ENCODE peak calls at places on chromosome 11, in five cellular contexts. J is dermis blood vessel endothelial cell; C is uterus; L is stimulated activated naive B cell treated with anti-CD40 and anti-IgM and Interleukin-4, amounts not matched to agents 10 μg/mL and 1 μg/mL and 100 μg/mL, for 72 hours; G is SW480. Y is an unnamed sample.
A peak's percentile ranks its signal among the peaks of the same experiment; 100 is the strongest.

GRCh38 chr11:74726547-74727182 is 4.6 kb downstream of the CHRDL2 start:
- DNase-seq in L (peak; percentile 50), G (peak; percentile 79), J (peak; percentile 81), C (peak; percentile 81), Y (peak; percentile 66)

GRCh38 chr11:47208628-47209027 is 6.1 kb upstream of the DDB2 start:
- DNase-seq in C (no peak), L (no peak), J (no peak), G (no peak), Y (no peak)

GRCh38 chr11:76217653-76218160 is 11.4 kb upstream of the WNT11 start:
- DNase-seq in J (no peak), C (no peak), L (no peak), G (no peak), Y (no peak)

GRCh38 chr11:78727816-78728215 is 153.2 kb upstream of the NARS2 start:
- DNase-seq in J (no peak), G (no peak), C (no peak), L (no peak), Y (no peak)

GRCh38 chr11:73242291-73243092 is 24.4 kb downstream of the P2RY2 start:
- DNase-seq in J (peak; percentile 84), L (peak; percentile 69), C (peak; percentile 52), G (peak; percentile 79), Y (peak; percentile 39)

GRCh38 chr11:102202972-102203371 is 92.7 kb downstream of the YAP1 start:
- DNase-seq in J (no peak), C (no peak), L (no peak), G (no peak), Y (no peak)

GRCh38 chr11:32892355-32893090 is at the start of gene QSER1:
- DNase-seq in L (peak; percentile 64), C (peak; percentile 65), J (peak; percentile 71), G (peak; percentile 60), Y (peak; percentile 78)

GRCh38 chr11:88623536-88623935 is 286.0 kb upstream of the CTSC start:
- DNase-seq in G (no peak), L (no peak), C (no peak), J (peak; percentile 35), Y (no peak)

GRCh38 chr11:66725114-66725513 is 3.9 kb downstream of the SPTBN2 start:
- DNase-seq in L (no peak), J (no peak), G (no peak), C (no peak), Y (no peak)

GRCh38 chr11:83161610-83162199 is 4.8 kb downstream of the PCF11 start:
- DNase-seq in L (no peak), C (no peak), J (no peak), G (no peak), Y (no peak)

GRCh38 chr11:9656864-9657263 is 7.0 kb upstream of the SWAP70 start:
- DNase-seq in L (no peak), G (no peak), J (peak; percentile 40), C (no peak), Y (no peak)

Y was measured in dermis microvascular lymphatic vessel endothelial cell.